ENCODE peak calls at places on chromosome X, in ten cellular contexts. One of them, this sample, is unnamed. For H3K4me1, the result is how much of the 10 kb centered on the place peaks cover.

GRCh38 chrX:39912126-39912525 is 185.6 kb downstream of the BCOR start:
- DNase-seq in transverse colon: no peak
- DNase-seq in pancreas: no peak
- DNase-seq in upper lobe of right lung: no peak
- DNase-seq in suprapubic skin: no peak
- DNase-seq in SJCRH30: no peak
- DNase-seq in CD4-positive, alpha-beta memory T cell: no peak
- DNase-seq in fibroblast of lung: no peak
- DNase-seq in neural progenitor cell: no peak
- DNase-seq in lower lobe of right lung: no peak
- DNase-seq in this sample: no peak

GRCh38 chrX:72003811-72004750 is 93.4 kb downstream of the NHSL2 start:
- DNase-seq in transverse colon: no peak
- DNase-seq in pancreas: peak
- DNase-seq in upper lobe of right lung: no peak
- DNase-seq in suprapubic skin: no peak
- DNase-seq in SJCRH30: peak
- DNase-seq in CD4-positive, alpha-beta memory T cell: no peak
- DNase-seq in fibroblast of lung: peak
- DNase-seq in neural progenitor cell: peak
- DNase-seq in lower lobe of right lung: no peak
- DNase-seq in this sample: no peak

GRCh38 chrX:53072418-53073114 is 9.6 kb upstream of the TSPYL2 start:
- DNase-seq in transverse colon: no peak
- DNase-seq in pancreas: no peak
- DNase-seq in upper lobe of right lung: no peak
- DNase-seq in suprapubic skin: peak
- DNase-seq in SJCRH30: no peak
- DNase-seq in CD4-positive, alpha-beta memory T cell: no peak
- DNase-seq in fibroblast of lung: no peak
- DNase-seq in neural progenitor cell: no peak
- DNase-seq in lower lobe of right lung: no peak
- DNase-seq in this sample: no peak

GRCh38 chrX:14873676-14874049 is 442 bp downstream of the MOSPD2 start:
- DNase-seq in transverse colon: no peak
- DNase-seq in pancreas: no peak
- DNase-seq in upper lobe of right lung: no peak
- DNase-seq in suprapubic skin: no peak
- DNase-seq in SJCRH30: no peak
- DNase-seq in CD4-positive, alpha-beta memory T cell: no peak
- DNase-seq in fibroblast of lung: no peak
- DNase-seq in neural progenitor cell: peak
- DNase-seq in lower lobe of right lung: no peak
- DNase-seq in this sample: no peak

GRCh38 chrX:131792789-131793462 is 230.2 kb upstream of the STK26 start:
- DNase-seq in transverse colon: peak
- DNase-seq in pancreas: peak
- DNase-seq in upper lobe of right lung: no peak
- DNase-seq in suprapubic skin: peak
- DNase-seq in SJCRH30: no peak
- DNase-seq in CD4-positive, alpha-beta memory T cell: peak
- DNase-seq in fibroblast of lung: peak
- DNase-seq in neural progenitor cell: no peak
- DNase-seq in lower lobe of right lung: no peak
- DNase-seq in this sample: no peak

GRCh38 chrX:110226931-110227330 is 91.0 kb downstream of the AMMECR1 start:
- DNase-seq in transverse colon: no peak
- DNase-seq in pancreas: no peak
- DNase-seq in upper lobe of right lung: no peak
- DNase-seq in suprapubic skin: no peak
- DNase-seq in SJCRH30: no peak
- DNase-seq in CD4-positive, alpha-beta memory T cell: no peak
- DNase-seq in fibroblast of lung: peak
- DNase-seq in neural progenitor cell: no peak
- DNase-seq in lower lobe of right lung: no peak
- DNase-seq in this sample: no peak

GRCh38 chrX:123779908-123780396 is 47.1 kb upstream of the THOC2 start:
- DNase-seq in transverse colon: no peak
- DNase-seq in pancreas: no peak
- DNase-seq in upper lobe of right lung: no peak
- DNase-seq in suprapubic skin: no peak
- DNase-seq in SJCRH30: no peak
- DNase-seq in CD4-positive, alpha-beta memory T cell: no peak
- DNase-seq in fibroblast of lung: no peak
- DNase-seq in neural progenitor cell: no peak
- DNase-seq in lower lobe of right lung: no peak
- DNase-seq in this sample: no peak

GRCh38 chrX:96407501-96407900 is 277.1 kb upstream of the DIAPH2 start:
- DNase-seq in transverse colon: no peak
- DNase-seq in pancreas: no peak
- DNase-seq in upper lobe of right lung: no peak
- DNase-seq in suprapubic skin: no peak
- DNase-seq in SJCRH30: no peak
- DNase-seq in CD4-positive, alpha-beta memory T cell: no peak
- DNase-seq in fibroblast of lung: peak
- DNase-seq in neural progenitor cell: no peak
- DNase-seq in lower lobe of right lung: no peak
- DNase-seq in this sample: no peak

GRCh38 chrX:34341814-34342213 is 209.7 kb upstream of the FAM47A start:
- DNase-seq in transverse colon: no peak
- DNase-seq in pancreas: no peak
- DNase-seq in upper lobe of right lung: no peak
- DNase-seq in suprapubic skin: no peak
- DNase-seq in SJCRH30: no peak
- DNase-seq in CD4-positive, alpha-beta memory T cell: no peak
- DNase-seq in fibroblast of lung: no peak
- DNase-seq in neural progenitor cell: no peak
- DNase-seq in lower lobe of right lung: no peak
- DNase-seq in this sample: no peak

GRCh38 chrX:41337140-41337539 is 3.2 kb downstream of the DDX3X start:
- DNase-seq in transverse colon: no peak
- DNase-seq in pancreas: no peak
- DNase-seq in upper lobe of right lung: no peak
- DNase-seq in suprapubic skin: no peak
- DNase-seq in SJCRH30: no peak
- DNase-seq in CD4-positive, alpha-beta memory T cell: no peak
- DNase-seq in fibroblast of lung: no peak
- DNase-seq in neural progenitor cell: no peak
- DNase-seq in lower lobe of right lung: no peak
- DNase-seq in this sample: no peak
- H3K4me1 ChIP-seq in transverse colon: under half
- H3K4me1 ChIP-seq in pancreas: under half
- H3K4me1 ChIP-seq in upper lobe of right lung: under half
- H3K4me1 ChIP-seq in suprapubic skin: under half
- H3K4me1 ChIP-seq in SJCRH30: under half
- H3K4me1 ChIP-seq in CD4-positive, alpha-beta memory T cell: half or more
- H3K4me1 ChIP-seq in fibroblast of lung: under half
- H3K4me1 ChIP-seq in neural progenitor cell: under half
- H3K4me1 ChIP-seq in lower lobe of right lung: under half
- H3K4me1 ChIP-seq in this sample: under half

GRCh38 chrX:13094780-13095425 is 50.5 kb upstream of the FAM9C start:
- DNase-seq in transverse colon: no peak
- DNase-seq in pancreas: no peak
- DNase-seq in upper lobe of right lung: no peak
- DNase-seq in suprapubic skin: no peak
- DNase-seq in SJCRH30: peak
- DNase-seq in CD4-positive, alpha-beta memory T cell: no peak
- DNase-seq in fibroblast of lung: peak
- DNase-seq in neural progenitor cell: peak
- DNase-seq in lower lobe of right lung: no peak
- DNase-seq in this sample: no peak
- H3K27ac ChIP-seq in transverse colon: peak
- H3K27ac ChIP-seq in pancreas: no peak
- H3K27ac ChIP-seq in upper lobe of right lung: peak
- H3K27ac ChIP-seq in suprapubic skin: peak
- H3K27ac ChIP-seq in SJCRH30: peak
- H3K27ac ChIP-seq in CD4-positive, alpha-beta memory T cell: peak
- H3K27ac ChIP-seq in fibroblast of lung: no peak
- H3K27ac ChIP-seq in neural progenitor cell: no peak
- H3K27ac ChIP-seq in lower lobe of right lung: peak
- H3K27ac ChIP-seq in this sample: peak

GRCh38 chrX:120457766-120458180 is 11.3 kb downstream of the LAMP2 start:
- DNase-seq in transverse colon: no peak
- DNase-seq in pancreas: no peak
- DNase-seq in upper lobe of right lung: no peak
- DNase-seq in suprapubic skin: no peak
- DNase-seq in SJCRH30: no peak
- DNase-seq in CD4-positive, alpha-beta memory T cell: no peak
- DNase-seq in fibroblast of lung: peak
- DNase-seq in neural progenitor cell: no peak
- DNase-seq in lower lobe of right lung: no peak
- DNase-seq in this sample: no peak

GRCh38 chrX:120456973-120457372 is 12.1 kb downstream of the LAMP2 start:
- DNase-seq in transverse colon: no peak
- DNase-seq in pancreas: no peak
- DNase-seq in upper lobe of right lung: no peak
- DNase-seq in suprapubic skin: no peak
- DNase-seq in SJCRH30: no peak
- DNase-seq in CD4-positive, alpha-beta memory T cell: peak
- DNase-seq in fibroblast of lung: peak
- DNase-seq in neural progenitor cell: no peak
- DNase-seq in lower lobe of right lung: no peak
- DNase-seq in this sample: no peak

GRCh38 chrX:120463241-120463640 is 5.9 kb downstream of the LAMP2 start:
- DNase-seq in transverse colon: no peak
- DNase-seq in pancreas: no peak
- DNase-seq in upper lobe of right lung: no peak
- DNase-seq in suprapubic skin: no peak
- DNase-seq in SJCRH30: no peak
- DNase-seq in CD4-positive, alpha-beta memory T cell: no peak
- DNase-seq in fibroblast of lung: peak
- DNase-seq in neural progenitor cell: no peak
- DNase-seq in lower lobe of right lung: no peak
- DNase-seq in this sample: no peak

GRCh38 chrX:120462370-120462769 is 6.7 kb downstream of the LAMP2 start:
- DNase-seq in transverse colon: no peak
- DNase-seq in pancreas: no peak
- DNase-seq in upper lobe of right lung: no peak
- DNase-seq in suprapubic skin: no peak
- DNase-seq in SJCRH30: no peak
- DNase-seq in CD4-positive, alpha-beta memory T cell: no peak
- DNase-seq in fibroblast of lung: no peak
- DNase-seq in neural progenitor cell: no peak
- DNase-seq in lower lobe of right lung: no peak
- DNase-seq in this sample: no peak

DNA sequence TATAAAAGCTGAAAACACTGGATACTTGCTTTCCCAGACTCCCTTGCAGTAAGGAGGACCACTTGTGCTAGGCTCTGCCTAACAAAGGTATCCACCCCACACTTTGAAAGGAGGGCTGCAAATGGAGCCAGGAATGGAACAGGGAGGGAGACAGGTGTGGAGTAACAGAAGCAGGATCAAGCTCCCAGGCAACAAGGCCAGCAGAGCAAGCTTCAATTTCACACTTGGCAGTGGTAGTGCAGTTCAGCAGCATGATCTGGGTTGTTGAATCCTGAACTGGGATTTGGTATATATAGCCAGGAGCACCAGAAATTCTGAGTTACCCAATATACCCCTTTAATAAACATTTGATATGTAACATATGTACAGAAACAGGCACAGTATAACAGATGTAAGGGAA is 9.8 kb downstream of the LAMP2 start:
- DNase-seq in transverse colon: no peak
- DNase-seq in pancreas: no peak
- DNase-seq in upper lobe of right lung: no peak
- DNase-seq in suprapubic skin: no peak
- DNase-seq in SJCRH30: no peak
- DNase-seq in CD4-positive, alpha-beta memory T cell: no peak
- DNase-seq in fibroblast of lung: no peak
- DNase-seq in neural progenitor cell: no peak
- DNase-seq in lower lobe of right lung: no peak
- DNase-seq in this sample: no peak
- H3K4me1 ChIP-seq in transverse colon: under half
- H3K4me1 ChIP-seq in pancreas: under half
- H3K4me1 ChIP-seq in upper lobe of right lung: under half
- H3K4me1 ChIP-seq in suprapubic skin: under half
- H3K4me1 ChIP-seq in SJCRH30: under half
- H3K4me1 ChIP-seq in CD4-positive, alpha-beta memory T cell: half or more
- H3K4me1 ChIP-seq in fibroblast of lung: under half
- H3K4me1 ChIP-seq in neural progenitor cell: under half
- H3K4me1 ChIP-seq in lower lobe of right lung: under half
- H3K4me1 ChIP-seq in this sample: under half

DNA sequence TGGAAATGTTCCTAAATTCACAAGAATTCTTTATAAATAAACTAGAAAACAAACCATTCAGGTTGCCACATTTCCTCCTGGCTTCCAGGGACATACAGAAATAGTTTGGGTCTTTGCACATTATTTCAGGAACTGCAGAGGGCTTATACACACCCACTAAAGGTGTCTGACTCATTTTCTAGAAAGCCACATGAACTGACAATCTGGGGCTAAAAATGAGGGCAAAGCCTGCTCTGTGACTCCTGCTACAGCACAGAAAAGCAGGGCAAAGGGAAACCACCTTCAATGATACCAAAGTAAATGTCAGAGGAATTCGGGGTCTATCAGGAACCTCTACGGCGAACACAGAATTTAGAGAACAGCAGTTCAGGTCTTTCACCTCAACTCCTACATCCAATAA is 112.2 kb upstream of the MAP3K15 start:
- DNase-seq in transverse colon: no peak
- DNase-seq in pancreas: no peak
- DNase-seq in upper lobe of right lung: no peak
- DNase-seq in suprapubic skin: no peak
- DNase-seq in SJCRH30: no peak
- DNase-seq in CD4-positive, alpha-beta memory T cell: no peak
- DNase-seq in fibroblast of lung: peak
- DNase-seq in neural progenitor cell: no peak
- DNase-seq in lower lobe of right lung: no peak
- DNase-seq in this sample: no peak
- H3K27ac ChIP-seq in transverse colon: no peak
- H3K27ac ChIP-seq in pancreas: no peak
- H3K27ac ChIP-seq in upper lobe of right lung: no peak
- H3K27ac ChIP-seq in suprapubic skin: no peak
- H3K27ac ChIP-seq in SJCRH30: no peak
- H3K27ac ChIP-seq in CD4-positive, alpha-beta memory T cell: no peak
- H3K27ac ChIP-seq in fibroblast of lung: no peak
- H3K27ac ChIP-seq in neural progenitor cell: no peak
- H3K27ac ChIP-seq in lower lobe of right lung: no peak
- H3K27ac ChIP-seq in this sample: no peak

DNA sequence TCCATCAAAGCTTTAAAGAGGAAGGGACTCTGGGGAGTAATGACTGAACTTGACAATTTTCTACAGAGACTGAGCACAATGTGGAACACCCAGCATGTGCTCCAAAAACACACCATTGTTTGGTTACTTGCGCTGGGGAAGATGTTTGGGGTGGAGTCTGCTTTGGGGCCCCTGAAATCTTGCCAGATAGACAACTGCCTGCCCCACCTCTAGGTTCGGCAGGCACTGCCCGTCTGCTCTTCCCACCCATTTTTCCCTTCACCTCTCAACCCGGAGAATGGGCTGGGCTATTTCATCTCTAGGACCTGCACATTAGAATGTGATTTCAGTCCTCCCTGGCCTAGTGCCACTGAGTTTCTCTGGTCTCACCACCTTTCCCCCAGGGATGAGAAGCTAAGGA is 41.9 kb downstream of the TSC22D3 start:
- DNase-seq in transverse colon: no peak
- DNase-seq in pancreas: no peak
- DNase-seq in upper lobe of right lung: no peak
- DNase-seq in suprapubic skin: no peak
- DNase-seq in SJCRH30: no peak
- DNase-seq in CD4-positive, alpha-beta memory T cell: no peak
- DNase-seq in fibroblast of lung: no peak
- DNase-seq in neural progenitor cell: no peak
- DNase-seq in lower lobe of right lung: no peak
- DNase-seq in this sample: no peak
- H3K4me1 ChIP-seq in transverse colon: under half
- H3K4me1 ChIP-seq in pancreas: under half
- H3K4me1 ChIP-seq in upper lobe of right lung: under half
- H3K4me1 ChIP-seq in suprapubic skin: half or more
- H3K4me1 ChIP-seq in SJCRH30: under half
- H3K4me1 ChIP-seq in CD4-positive, alpha-beta memory T cell: under half
- H3K4me1 ChIP-seq in fibroblast of lung: under half
- H3K4me1 ChIP-seq in neural progenitor cell: under half
- H3K4me1 ChIP-seq in lower lobe of right lung: under half
- H3K4me1 ChIP-seq in this sample: under half